ENCODE peak calls at places on chromosomes 5 and 9, in nine cellular contexts. E is NCI-H1417 treated with DMSO at 0.1 percent for 48 hours; F is GM23248; C is activated CD8-positive, alpha-beta memory T cell treated with anti-CD3 and anti-CD28 coated beads, Interleukin-2, amount 50 U/mL, for 48 hours; H is kidney glomerular epithelial cell; M is Kasumi-1; W is HT-29; S is dermis blood vessel endothelial cell; P is left ventricle myocardium inferior. J is an unnamed sample.

GRCh38 chr9:78707481-78707977 is 410.6 kb downstream of the PSAT1 start:
- DNase-seq in M (peak), S (no peak), E (no peak), H (peak), W (no peak), C (no peak), F (peak), P (no peak), J (no peak)

GRCh38 chr5:175698401-175699115 is 40.7 kb downstream of the HRH2 start:
- DNase-seq in M (no peak), H (no peak), W (no peak), C (no peak), S (no peak), F (no peak), E (no peak), P (no peak), J (no peak)

GRCh38 chr9:113504725-113505590 is 41.4 kb downstream of the RGS3 start:
- DNase-seq in H (no peak), P (no peak), W (peak), E (no peak), F (no peak), S (peak), M (no peak), C (no peak), J (no peak)

GRCh38 chr5:8458038-8458383 is 589.1 kb downstream of the MTRR start:
- DNase-seq in M (peak), F (peak), W (peak), P (no peak), E (no peak), H (peak), S (peak), C (no peak), J (peak)

GRCh38 chr5:177310757-177311173 is 933 bp downstream of the MXD3 start:
- DNase-seq in M (peak), E (no peak), W (peak), C (no peak), P (no peak), S (peak), F (peak), H (no peak), J (no peak)

GRCh38 chr5:554284-554988 is 30.2 kb upstream of the SLC9A3 start:
- DNase-seq in S (no peak), F (no peak), E (no peak), H (no peak), W (no peak), M (no peak), P (no peak), C (peak), J (peak)

GRCh38 chr5:155079698-155080097 is 66.1 kb downstream of the KIF4B start:
- DNase-seq in C (no peak), W (no peak), S (no peak), F (no peak), M (no peak), P (no peak), E (no peak), H (no peak), J (no peak)

GRCh38 chr9:105171589-105171988 is 72.9 kb upstream of the SLC44A1 start:
- DNase-seq in P (no peak), H (no peak), W (no peak), S (no peak), E (no peak), C (no peak), F (no peak), M (no peak), J (no peak)

GRCh38 chr9:6640268-6641072 is 5.1 kb downstream of the GLDC start:
- DNase-seq in C (no peak), W (no peak), M (no peak), P (no peak), F (no peak), S (no peak), H (peak), E (no peak), J (no peak)

GRCh38 chr5:163373401-163374066 is 63.9 kb upstream of the CCNG1 start:
- DNase-seq in C (no peak), M (no peak), H (peak), F (no peak), W (peak), E (no peak), P (no peak), S (no peak), J (no peak)

GRCh38 chr5:66223637-66224036 is 79.5 kb downstream of the SREK1 start:
- DNase-seq in S (peak), E (no peak), P (no peak), W (peak), F (peak), H (no peak), M (no peak), C (no peak), J (no peak)

GRCh38 chr5:36200513-36200912 is 41.2 kb downstream of the NADK2 start:
- DNase-seq in P (no peak), F (peak), S (peak), C (no peak), E (no peak), W (no peak), H (no peak), M (no peak), J (no peak)

GRCh38 chr5:90898330-90899013 is 339.9 kb downstream of the ADGRV1 start:
- DNase-seq in E (no peak), C (no peak), W (no peak), H (peak), S (no peak), P (no peak), F (peak), M (no peak), J (no peak)

GRCh38 chr5:141879941-141880738 is 1.9 kb upstream of the PCDH1 start:
- DNase-seq in M (peak), E (no peak), H (no peak), S (no peak), F (no peak), W (no peak), C (peak), P (no peak), J (no peak)

GRCh38 chr5:56060276-56061110 is 65.7 kb upstream of the IL6ST start:
- DNase-seq in H (peak), P (no peak), E (no peak), F (no peak), W (no peak), C (peak), S (no peak), M (no peak), J (no peak)

GRCh38 chr5:94522099-94522498 is 96.3 kb downstream of the KIAA0825 start:
- DNase-seq in C (no peak), W (no peak), F (peak), S (no peak), E (no peak), M (no peak), P (no peak), H (no peak), J (no peak)